ENCODE peak calls at places on chromosomes 16 and 17, in ten cellular contexts. Y, K, Q, O, V, F, U, C, D and J are unnamed samples. For H3K4me1, the result is how much of the 10 kb centered on the place peaks cover.

GRCh38 chr17:9244066-9245052 is 223.0 kb downstream of the NTN1 start:
- DNase-seq in Y (no peak), K (no peak), Q (no peak), O (no peak), V (peak), F (peak), U (no peak), C (no peak), D (peak), J (peak)

GRCh38 chr17:44655983-44656700 is at the start of gene MEIOC:
- DNase-seq in Y (no peak), K (peak), Q (peak), O (no peak), V (no peak), F (no peak), U (peak), C (no peak), D (no peak), J (no peak)

GRCh38 chr16:49986351-49987124 is 38.5 kb upstream of the CNEP1R1 start:
- DNase-seq in Y (no peak), K (no peak), Q (no peak), O (peak), V (no peak), F (no peak), U (peak), C (no peak), D (no peak), J (no peak)

GRCh38 chr17:81871387-81872120 is 417 bp upstream of the ARHGDIA start:
- DNase-seq in Y (peak), K (peak), Q (peak), O (peak), V (peak), F (peak), U (peak), C (peak), D (peak), J (peak)

GRCh38 chr16:50273888-50274770 is 7.8 kb downstream of the ADCY7 start:
- DNase-seq in Y (no peak), K (no peak), Q (peak), O (no peak), V (no peak), F (no peak), U (no peak), C (no peak), D (peak), J (no peak)

GRCh38 chr17:39139137-39139516 is 12.3 kb downstream of the PLXDC1 start:
- DNase-seq in Y (no peak), K (no peak), Q (peak), O (no peak), V (no peak), F (no peak), U (no peak), C (no peak), D (no peak), J (no peak)

GRCh38 chr17:82961366-82962162 is 117.8 kb upstream of the METRNL start:
- DNase-seq in Y (no peak), K (no peak), Q (peak), O (no peak), V (peak), F (no peak), U (no peak), C (no peak), D (peak), J (no peak)

GRCh38 chr16:86298166-86299131 is 211.9 kb upstream of the FOXF1 start:
- DNase-seq in Y (no peak), K (peak), Q (no peak), O (no peak), V (no peak), F (peak), U (no peak), C (no peak), D (no peak), J (no peak)

GRCh38 chr16:89314357-89314756 is 96.9 kb downstream of the ZNF778 start:
- DNase-seq in Y (no peak), K (no peak), Q (peak), O (no peak), V (no peak), F (no peak), U (no peak), C (no peak), D (no peak), J (no peak)

GRCh38 chr17:39782481-39782880 is 44.7 kb downstream of the GRB7 start:
- DNase-seq in Y (peak), K (no peak), Q (no peak), O (no peak), V (no peak), F (no peak), U (no peak), C (peak), D (no peak), J (no peak)

GRCh38 chr16:15946257-15947044 is 3.0 kb upstream of the ABCC1 start:
- DNase-seq in Y (no peak), K (no peak), Q (peak), O (no peak), V (no peak), F (no peak), U (no peak), C (peak), D (no peak), J (no peak)

GRCh38 chr17:8701754-8702153 is 42.9 kb downstream of the CCDC42 start:
- DNase-seq in Y (no peak), K (no peak), Q (peak), O (no peak), V (no peak), F (no peak), U (peak), C (no peak), D (no peak), J (no peak)

GRCh38 chr17:66903781-66904180 is 60.7 kb upstream of the CACNG4 start:
- DNase-seq in Y (no peak), K (no peak), Q (no peak), O (no peak), V (no peak), F (no peak), U (no peak), C (no peak), D (no peak), J (no peak)

GRCh38 chr16:31695667-31696066 is 168.0 kb downstream of the AHSP start:
- DNase-seq in Y (no peak), K (no peak), Q (no peak), O (no peak), V (no peak), F (no peak), U (no peak), C (peak), D (no peak), J (no peak)

GRCh38 chr17:16286947-16287562 is 66.2 kb downstream of the CENPV start:
- DNase-seq in Y (no peak), K (no peak), Q (peak), O (no peak), V (peak), F (peak), U (peak), C (no peak), D (peak), J (peak)

GRCh38 chr17:36937001-36937960 is at the start of gene LHX1:
- DNase-seq in Y (no peak), K (peak), Q (peak), O (no peak), V (no peak), F (no peak), U (peak), C (no peak), D (no peak), J (no peak)

GRCh38 chr16:66414891-66415290 is 12.2 kb upstream of the BEAN1 start:
- DNase-seq in Y (no peak), K (no peak), Q (no peak), O (no peak), V (no peak), F (no peak), U (no peak), C (no peak), D (no peak), J (no peak)

GRCh38 chr17:60303406-60304099 is 88.4 kb downstream of the USP32 start:
- DNase-seq in Y (no peak), K (no peak), Q (no peak), O (no peak), V (no peak), F (no peak), U (no peak), C (no peak), D (no peak), J (no peak)

GRCh38 chr16:17244865-17245264 is 225.9 kb downstream of the XYLT1 start:
- DNase-seq in Y (no peak), K (no peak), Q (no peak), O (no peak), V (no peak), F (no peak), U (no peak), C (no peak), D (no peak), J (no peak)

GRCh38 chr16:54282202-54282922 is 4.2 kb downstream of the IRX3 start:
- DNase-seq in Y (peak), K (peak), Q (peak), O (peak), V (peak), F (no peak), U (peak), C (peak), D (peak), J (peak)

GRCh38 chr17:4086041-4086483 is 56.8 kb downstream of the ZZEF1 start:
- DNase-seq in Y (no peak), K (no peak), Q (no peak), O (no peak), V (no peak), F (no peak), U (no peak), C (no peak), D (no peak), J (no peak)

GRCh38 chr17:263773-264172 is 82.3 kb upstream of the DOC2B start:
- DNase-seq in Y (no peak), K (no peak), Q (peak), O (no peak), V (peak), F (peak), U (peak), C (no peak), D (peak), J (no peak)

DNA sequence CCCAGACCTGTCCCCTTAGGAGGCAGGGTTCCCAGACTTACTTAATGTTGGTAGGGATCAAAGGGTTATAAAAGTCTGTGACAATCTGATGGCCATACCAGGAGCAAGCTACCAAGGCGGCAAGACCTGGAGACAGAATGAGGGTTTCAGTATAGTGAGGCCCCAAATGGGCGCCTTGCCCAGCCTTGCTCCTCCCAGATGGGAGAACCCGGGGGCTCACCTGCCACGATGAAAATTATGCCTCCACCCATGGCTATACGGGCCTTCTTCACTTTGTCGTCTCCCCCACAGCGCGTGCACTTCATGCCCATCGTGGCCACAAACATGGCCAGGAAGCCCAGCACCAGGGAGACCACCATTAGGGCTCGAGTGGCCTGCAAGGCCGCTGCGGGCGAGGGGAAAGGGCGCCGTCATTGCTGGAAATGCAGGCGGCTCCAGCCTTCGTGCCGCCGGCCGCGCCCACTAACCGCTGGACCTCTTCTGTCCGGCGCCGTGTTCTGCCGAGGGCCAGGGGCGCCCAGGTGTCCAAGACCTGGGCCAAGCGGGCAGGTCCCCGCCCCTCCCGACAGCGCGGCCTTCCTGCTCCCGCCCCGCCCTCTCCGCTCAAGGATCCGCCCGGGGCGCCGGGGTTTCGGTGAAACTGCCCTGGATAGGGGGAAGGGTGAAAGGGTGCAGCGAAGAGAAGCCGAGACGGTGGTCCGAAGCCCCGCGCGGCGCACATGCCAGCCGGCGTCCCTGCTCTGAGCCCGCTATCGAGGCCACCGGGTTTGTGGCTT is 1.5 kb downstream of the CLDN7 start:
- DNase-seq in Y (peak), K (peak), Q (peak), O (no peak), V (no peak), F (no peak), U (peak), C (no peak), D (no peak), J (peak)
- H3K27ac ChIP-seq in Y (no peak), K (no peak), Q (no peak), O (peak), V (no peak), F (no peak), U (no peak), C (no peak), D (no peak), J (no peak)

GRCh38 chr17:35725058-35725457 is 6.4 kb upstream of the RASL10B start:
- DNase-seq in Y (no peak), K (no peak), Q (no peak), O (no peak), V (no peak), F (no peak), U (no peak), C (no peak), D (no peak), J (no peak)
- H3K4me3 ChIP-seq in Y (no peak), K (no peak), Q (no peak), O (no peak), V (no peak), F (no peak), U (no peak), C (no peak), D (no peak), J (no peak)

DNA sequence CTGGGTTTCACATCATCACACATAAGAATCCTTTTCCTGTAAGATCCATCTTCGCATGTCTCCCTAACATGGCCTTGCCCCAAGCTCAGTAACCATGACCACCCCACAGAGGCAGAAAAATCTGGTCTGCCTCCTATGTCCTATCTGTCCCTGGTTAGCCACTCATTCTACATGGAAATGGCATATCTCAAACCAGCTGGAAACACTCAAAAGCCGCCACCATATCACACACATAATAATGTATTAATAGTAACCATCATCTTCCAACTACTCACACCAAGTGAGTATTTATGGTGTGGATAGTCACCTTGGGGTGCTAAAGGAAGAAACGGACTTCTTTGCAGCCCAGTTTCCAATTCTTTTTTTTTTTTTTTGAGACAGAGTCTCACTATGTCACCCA is 11.4 kb downstream of the FAM117A start:
- DNase-seq in Y (no peak), K (no peak), Q (peak), O (no peak), V (no peak), F (no peak), U (no peak), C (no peak), D (no peak), J (no peak)
- H3K4me1 ChIP-seq in Y (under half), K (under half), Q (under half), O (under half), V (under half), F (under half), U (under half), C (under half), D (under half), J (under half)

DNA sequence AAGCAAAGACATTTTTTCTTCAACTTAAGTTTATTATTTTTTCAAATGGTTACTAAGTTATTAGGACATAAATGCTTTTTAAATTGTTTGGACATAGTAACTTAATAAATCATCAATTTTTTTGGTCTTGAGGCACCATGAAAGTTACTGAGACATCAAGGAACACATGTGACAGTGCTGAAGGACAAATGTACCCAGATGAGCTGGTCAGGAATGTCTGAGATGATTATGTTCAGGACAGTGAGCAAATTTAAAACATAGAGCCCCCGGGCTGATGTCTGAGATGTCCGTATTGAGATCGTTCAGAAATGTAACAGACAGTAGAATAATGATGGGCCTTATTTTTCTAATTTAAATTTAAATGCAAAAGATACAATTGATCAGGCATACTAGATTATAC is 36.2 kb downstream of the SEC14L1 start:
- DNase-seq in Y (no peak), K (no peak), Q (no peak), O (no peak), V (no peak), F (no peak), U (no peak), C (no peak), D (no peak), J (no peak)
- H3K27ac ChIP-seq in Y (no peak), K (no peak), Q (no peak), O (no peak), V (no peak), F (no peak), U (no peak), C (peak), D (no peak), J (peak)